ENCODE peak calls at places on chromosomes 5 and 9, in eight cellular contexts. D is smooth muscle cell of the brain vasculature; V is adipocyte; X is activated naive CD4-positive, alpha-beta T cell treated with anti-CD3 and anti-CD28 coated beads, Interleukin-2, amount 50 U/mL, for 72 hours; Z is fibroblast of gingiva; A is omental fat pad; N is substantia nigra; S is NCI-H1417. L is an unnamed sample.
A peak's percentile ranks its signal among the peaks of the same experiment; 100 is the strongest.

GRCh38 chr5:5816960-5817359 is 394.5 kb downstream of the ICE1 start:
- DNase-seq in D (no peak), V (no peak), X (no peak), Z (no peak), A (no peak), N (no peak), S (no peak), L (no peak)

GRCh38 chr9:135163023-135163780 is 75.7 kb downstream of the OLFM1 start:
- DNase-seq in D (no peak), V (no peak), X (no peak), Z (no peak), A (no peak), N (no peak), S (no peak), L (no peak)

GRCh38 chr5:99025298-99026045 is 96.7 kb upstream of the CHD1 start:
- DNase-seq in D (no peak), V (no peak), X (no peak), Z (no peak), A (no peak), N (no peak), S (no peak), L (no peak)

GRCh38 chr9:16726718-16727451 is 143.6 kb downstream of the BNC2 start:
- DNase-seq in D (no peak), V (peak; percentile 90), X (no peak), Z (peak; percentile 87), A (peak; percentile 58), N (no peak), S (peak; percentile 75), L (peak; percentile 70)

GRCh38 chr9:93587651-93588347 is 11.4 kb downstream of the PHF2 start:
- DNase-seq in D (no peak), V (no peak), X (no peak), Z (no peak), A (no peak), N (no peak), S (no peak), L (no peak)

GRCh38 chr5:104913840-104914239 is 1351.3 kb upstream of the NUDT12 start:
- DNase-seq in D (no peak), V (no peak), X (no peak), Z (no peak), A (no peak), N (no peak), S (peak; percentile 72), L (no peak)

GRCh38 chr9:120692901-120693573 is 21.2 kb downstream of the MEGF9 start:
- DNase-seq in D (no peak), V (peak; percentile 65), X (no peak), Z (peak; percentile 82), A (no peak), N (no peak), S (peak; percentile 14), L (no peak)

GRCh38 chr9:2856400-2856799 is 12.5 kb upstream of the PUM3 start:
- DNase-seq in D (no peak), V (no peak), X (no peak), Z (no peak), A (no peak), N (no peak), S (no peak), L (no peak)

GRCh38 chr5:103254921-103255320 is 3.6 kb upstream of the MACIR start:
- DNase-seq in D (no peak), V (peak; percentile 28), X (no peak), Z (no peak), A (no peak), N (no peak), S (peak; percentile 1), L (no peak)

GRCh38 chr5:9573796-9574195 is 27.9 kb upstream of the SEMA5A start:
- DNase-seq in D (no peak), V (no peak), X (no peak), Z (no peak), A (no peak), N (no peak), S (no peak), L (no peak)

GRCh38 chr5:110785356-110785755 is 46.5 kb downstream of the SLC25A46 start:
- DNase-seq in D (no peak), V (peak; percentile 61), X (no peak), Z (peak; percentile 76), A (no peak), N (no peak), S (no peak), L (peak; percentile 59)

GRCh38 chr9:96062051-96062450 is 186.6 kb downstream of the ERCC6L2 start:
- DNase-seq in D (no peak), V (peak; percentile 4), X (no peak), Z (peak; percentile 66), A (no peak), N (no peak), S (no peak), L (peak; percentile 62)

GRCh38 chr5:170353011-170353890 is 35.9 kb downstream of the KCNMB1 start:
- DNase-seq in D (no peak), V (no peak), X (no peak), Z (no peak), A (no peak), N (no peak), S (no peak), L (no peak)

GRCh38 chr9:18473551-18474279 is at the start of gene ADAMTSL1:
- DNase-seq in D (no peak), V (peak; percentile 75), X (no peak), Z (peak; percentile 85), A (no peak), N (no peak), S (no peak), L (peak; percentile 86)

GRCh38 chr5:16776611-16777251 is 159.4 kb downstream of the MYO10 start:
- DNase-seq in D (no peak), V (no peak), X (no peak), Z (peak; percentile 65), A (no peak), N (no peak), S (peak; percentile 29), L (no peak)

GRCh38 chr5:163436515-163436914 is 880 bp upstream of the CCNG1 start:
- DNase-seq in D (no peak), V (no peak), X (no peak), Z (no peak), A (no peak), N (no peak), S (peak; percentile 18), L (no peak)

GRCh38 chr5:36079200-36079761 is 12.6 kb upstream of the UGT3A2 start:
- DNase-seq in D (peak; percentile 13), V (peak; percentile 72), X (no peak), Z (peak; percentile 29), A (no peak), N (no peak), S (peak; percentile 84), L (peak; percentile 27)

GRCh38 chr5:127813633-127814171 is 110.5 kb downstream of the CCDC192 start:
- DNase-seq in D (peak; percentile 43), V (peak; percentile 84), X (no peak), Z (peak; percentile 87), A (no peak), N (no peak), S (no peak), L (peak; percentile 77)

GRCh38 chr5:7642029-7642428 is 208.9 kb downstream of the CFAP90 start:
- DNase-seq in D (no peak), V (no peak), X (no peak), Z (no peak), A (no peak), N (no peak), S (no peak), L (no peak)

GRCh38 chr5:136799806-136800372 is 434.5 kb upstream of the TRPC7 start:
- DNase-seq in D (no peak), V (peak; percentile 31), X (no peak), Z (no peak), A (no peak), N (no peak), S (no peak), L (no peak)

GRCh38 chr5:119290161-119290569 is 65.7 kb upstream of the TNFAIP8 start:
- DNase-seq in D (no peak), V (no peak), X (no peak), Z (no peak), A (no peak), N (no peak), S (no peak), L (no peak)

GRCh38 chr9:37972346-37972745 is 68.4 kb upstream of the SLC25A51 start:
- DNase-seq in D (no peak), V (peak; percentile 40), X (no peak), Z (no peak), A (no peak), N (no peak), S (no peak), L (no peak)

GRCh38 chr5:62042007-62042406 is 264.0 kb upstream of the KIF2A start:
- DNase-seq in D (no peak), V (no peak), X (no peak), Z (no peak), A (no peak), N (no peak), S (peak; percentile 75), L (no peak)

GRCh38 chr5:40381676-40382363 is 297.9 kb upstream of the PTGER4 start:
- DNase-seq in D (no peak), V (peak; percentile 39), X (no peak), Z (no peak), A (no peak), N (no peak), S (no peak), L (no peak)

L was measured in fibroblast of the conjunctiva.